ENCODE peak calls at places on chromosomes 2 and 18, in five cellular contexts. One of them, this sample, is unnamed.

GRCh38 chr2:204550738-204551137 is 5.5 kb downstream of the PARD3B start:
- DNase-seq in thoracic aorta: no peak
- DNase-seq in colonic mucosa: no peak
- DNase-seq in breast epithelium: no peak
- DNase-seq in esophagus squamous epithelium: no peak
- DNase-seq in this sample: no peak

GRCh38 chr2:160394153-160394552 is 99.5 kb downstream of the RBMS1 start:
- DNase-seq in colonic mucosa: no peak
- DNase-seq in breast epithelium: no peak
- DNase-seq in thoracic aorta: no peak
- DNase-seq in esophagus squamous epithelium: no peak
- DNase-seq in this sample: no peak

GRCh38 chr2:69089244-69089643 is 76.3 kb downstream of the ANTXR1 start:
- DNase-seq in esophagus squamous epithelium: no peak
- DNase-seq in thoracic aorta: no peak
- DNase-seq in colonic mucosa: no peak
- DNase-seq in breast epithelium: no peak
- DNase-seq in this sample: no peak

GRCh38 chr18:74082476-74083070 is 65.1 kb downstream of the FBXO15 start:
- DNase-seq in breast epithelium: no peak
- DNase-seq in colonic mucosa: peak; percentile 45
- DNase-seq in thoracic aorta: no peak
- DNase-seq in esophagus squamous epithelium: no peak
- DNase-seq in this sample: peak; percentile 50

GRCh38 chr2:158755310-158755709 is 39.8 kb upstream of the DAPL1 start:
- DNase-seq in thoracic aorta: no peak
- DNase-seq in breast epithelium: no peak
- DNase-seq in esophagus squamous epithelium: no peak
- DNase-seq in colonic mucosa: no peak
- DNase-seq in this sample: no peak

GRCh38 chr2:217691920-217692666 is 310.7 kb downstream of the TNS1 start:
- DNase-seq in thoracic aorta: peak; percentile 82
- DNase-seq in breast epithelium: peak; percentile 55
- DNase-seq in colonic mucosa: no peak
- DNase-seq in esophagus squamous epithelium: no peak
- DNase-seq in this sample: no peak

GRCh38 chr2:26860451-26860850 is 12.5 kb downstream of the DPYSL5 start:
- DNase-seq in thoracic aorta: no peak
- DNase-seq in breast epithelium: no peak
- DNase-seq in esophagus squamous epithelium: no peak
- DNase-seq in colonic mucosa: no peak
- DNase-seq in this sample: no peak

GRCh38 chr2:109695290-109695689 is 81.1 kb downstream of the SOWAHC start:
- DNase-seq in thoracic aorta: no peak
- DNase-seq in esophagus squamous epithelium: no peak
- DNase-seq in breast epithelium: no peak
- DNase-seq in colonic mucosa: no peak
- DNase-seq in this sample: no peak

GRCh38 chr2:215615829-215616226 is 180.0 kb upstream of the FN1 start:
- DNase-seq in colonic mucosa: no peak
- DNase-seq in thoracic aorta: no peak
- DNase-seq in breast epithelium: no peak
- DNase-seq in esophagus squamous epithelium: no peak
- DNase-seq in this sample: no peak

GRCh38 chr2:219525533-219526232 is 11.4 kb downstream of the ASIC4 start:
- DNase-seq in breast epithelium: no peak
- DNase-seq in thoracic aorta: no peak
- DNase-seq in colonic mucosa: no peak
- DNase-seq in esophagus squamous epithelium: no peak
- DNase-seq in this sample: no peak
- H3K27me3 ChIP-seq in breast epithelium: peaks cover 64% of the 10 kb centered on the region
- H3K27me3 ChIP-seq in thoracic aorta: no peaks in the 10 kb centered on the region
- H3K27me3 ChIP-seq in colonic mucosa: peaks cover 46% of the 10 kb centered on the region
- H3K27me3 ChIP-seq in esophagus squamous epithelium: peaks cover 7% of the 10 kb centered on the region
- H3K27me3 ChIP-seq in this sample: peaks cover 35% of the 10 kb centered on the region

GRCh38 chr2:83602753-83603152 is 856.3 kb downstream of the SUCLG1 start:
- DNase-seq in breast epithelium: no peak
- DNase-seq in thoracic aorta: no peak
- DNase-seq in esophagus squamous epithelium: no peak
- DNase-seq in colonic mucosa: no peak
- DNase-seq in this sample: no peak
- TF ChIP-seq CTCF in breast epithelium: no peak
- TF ChIP-seq CTCF in thoracic aorta: no peak
- TF ChIP-seq CTCF in esophagus squamous epithelium: no peak
- TF ChIP-seq CTCF in colonic mucosa: no peak
- TF ChIP-seq CTCF in this sample: no peak

DNA sequence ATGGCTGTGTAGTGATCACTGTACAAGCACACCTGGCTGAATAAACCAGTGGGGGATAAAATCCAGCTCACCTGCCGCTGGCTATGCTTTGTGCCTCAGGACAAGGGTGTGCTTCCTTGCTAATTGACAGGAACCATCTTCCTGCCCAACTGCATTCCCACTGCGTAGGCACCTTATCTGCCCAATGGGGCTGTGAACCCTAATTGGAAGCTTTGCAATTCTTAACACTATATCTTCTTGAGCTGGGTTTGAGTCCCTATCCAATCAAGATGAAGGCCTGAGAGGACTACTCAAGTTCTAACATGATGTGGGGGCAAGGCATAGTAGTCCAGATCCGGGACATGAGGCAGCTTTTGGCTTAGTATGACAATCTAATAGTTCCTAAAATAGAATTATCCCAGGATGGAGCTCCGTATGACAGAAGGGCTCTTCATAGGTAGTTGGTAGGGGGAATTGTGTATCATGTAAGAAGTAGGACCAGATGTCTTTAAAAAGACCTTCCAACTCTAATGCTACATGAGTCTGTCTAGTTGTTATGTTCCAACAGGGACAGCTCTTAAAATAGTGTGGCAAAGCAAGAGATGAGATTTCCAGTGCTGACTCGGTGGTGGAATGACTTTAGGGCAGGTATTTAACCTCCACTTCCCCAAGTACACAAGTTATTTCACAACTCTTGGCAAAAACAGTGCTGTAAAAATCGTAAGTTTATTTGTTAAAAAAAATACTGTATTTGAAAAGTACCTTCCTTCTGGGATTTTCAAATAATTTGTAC is 2.3 kb upstream of the TMEM150A start:
- DNase-seq in breast epithelium: no peak
- DNase-seq in colonic mucosa: no peak
- DNase-seq in thoracic aorta: no peak
- DNase-seq in esophagus squamous epithelium: no peak
- DNase-seq in this sample: no peak
- H3K4me3 ChIP-seq in breast epithelium: peak overlapping the region; percentile 86
- H3K4me3 ChIP-seq in colonic mucosa: no peak overlapping the region
- H3K4me3 ChIP-seq in thoracic aorta: peak overlapping the region; percentile 20
- H3K4me3 ChIP-seq in esophagus squamous epithelium: no peak overlapping the region
- H3K4me3 ChIP-seq in this sample: no peak overlapping the region

GRCh38 chr2:242046184-242046826 is 176.8 kb downstream of the RTP5 start:
- DNase-seq in breast epithelium: no peak
- DNase-seq in thoracic aorta: no peak
- DNase-seq in colonic mucosa: no peak
- DNase-seq in esophagus squamous epithelium: no peak
- DNase-seq in this sample: no peak
- H3K27me3 ChIP-seq in breast epithelium: peaks cover 52% of the 10 kb centered on the region
- H3K27me3 ChIP-seq in thoracic aorta: no peaks in the 10 kb centered on the region
- H3K27me3 ChIP-seq in colonic mucosa: no peaks in the 10 kb centered on the region
- H3K27me3 ChIP-seq in esophagus squamous epithelium: no peaks in the 10 kb centered on the region
- H3K27me3 ChIP-seq in this sample: no peaks in the 10 kb centered on the region

DNA sequence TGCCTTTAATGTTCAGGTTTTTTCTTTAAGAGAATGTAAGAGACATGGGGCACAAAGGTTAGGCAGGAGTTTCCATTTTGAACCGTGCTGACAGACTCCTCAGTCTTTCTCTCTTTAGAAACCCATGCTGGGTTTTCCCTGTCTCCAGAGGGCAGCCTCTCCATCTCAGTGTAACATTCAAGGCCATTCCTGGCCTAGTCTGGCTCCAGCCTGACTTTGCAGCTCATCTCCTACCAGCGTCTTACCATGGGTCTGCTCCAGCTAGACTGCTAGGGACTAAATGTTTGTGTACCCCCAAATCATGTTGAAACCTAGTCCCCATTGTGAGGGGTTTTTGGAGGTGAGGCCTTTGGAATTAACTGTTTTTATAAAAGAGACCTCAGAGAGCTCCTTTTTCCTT is 9.8 kb upstream of the CLIP4 start:
- DNase-seq in esophagus squamous epithelium: no peak
- DNase-seq in colonic mucosa: no peak
- DNase-seq in thoracic aorta: no peak
- DNase-seq in breast epithelium: no peak
- DNase-seq in this sample: no peak
- TF ChIP-seq CTCF in esophagus squamous epithelium: no peak
- TF ChIP-seq CTCF in colonic mucosa: no peak
- TF ChIP-seq CTCF in thoracic aorta: no peak
- TF ChIP-seq CTCF in breast epithelium: no peak
- TF ChIP-seq CTCF in this sample: no peak

GRCh38 chr2:210224660-210225460 is at the start of gene ACADL:
- DNase-seq in esophagus squamous epithelium: no peak
- DNase-seq in thoracic aorta: no peak
- DNase-seq in colonic mucosa: peak; percentile 60
- DNase-seq in breast epithelium: no peak
- DNase-seq in this sample: peak; percentile 81

GRCh38 chr2:210227689-210228088 is 2.4 kb upstream of the ACADL start:
- DNase-seq in colonic mucosa: no peak
- DNase-seq in thoracic aorta: no peak
- DNase-seq in esophagus squamous epithelium: no peak
- DNase-seq in breast epithelium: no peak
- DNase-seq in this sample: no peak

GRCh38 chr2:210222607-210223006 is 2.6 kb downstream of the ACADL start:
- DNase-seq in esophagus squamous epithelium: no peak
- DNase-seq in breast epithelium: no peak
- DNase-seq in colonic mucosa: no peak
- DNase-seq in thoracic aorta: no peak
- DNase-seq in this sample: no peak

GRCh38 chr2:210226186-210226585 is 939 bp upstream of the ACADL start:
- DNase-seq in colonic mucosa: no peak
- DNase-seq in esophagus squamous epithelium: no peak
- DNase-seq in thoracic aorta: no peak
- DNase-seq in breast epithelium: no peak
- DNase-seq in this sample: peak; percentile 19

DNA sequence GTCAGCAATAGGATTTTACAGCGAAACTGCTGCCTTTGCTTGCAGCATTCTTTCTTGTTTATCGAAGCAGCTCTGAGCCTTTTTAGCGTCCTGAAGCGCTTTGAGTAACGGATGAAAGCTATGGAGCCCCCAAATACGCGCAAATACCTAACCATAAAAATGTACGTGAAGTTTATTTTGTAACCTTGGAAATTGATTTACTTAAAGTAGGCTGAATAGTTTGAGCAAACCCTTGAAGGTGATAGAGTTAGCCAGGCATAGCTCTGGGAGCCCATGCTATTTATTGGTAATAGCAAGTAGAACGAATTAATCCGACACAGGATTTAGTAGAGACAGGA is 183 bp upstream of the ACADL start:
- DNase-seq in esophagus squamous epithelium: no peak
- DNase-seq in thoracic aorta: no peak
- DNase-seq in colonic mucosa: peak; percentile 18
- DNase-seq in breast epithelium: no peak
- DNase-seq in this sample: no peak
- H3K4me3 ChIP-seq in esophagus squamous epithelium: peak overlapping the region; percentile 49
- H3K4me3 ChIP-seq in thoracic aorta: peak overlapping the region; percentile 77
- H3K4me3 ChIP-seq in colonic mucosa: peak overlapping the region; percentile 48
- H3K4me3 ChIP-seq in breast epithelium: peak overlapping the region; percentile 48
- H3K4me3 ChIP-seq in this sample: peak overlapping the region; percentile 66

DNA sequence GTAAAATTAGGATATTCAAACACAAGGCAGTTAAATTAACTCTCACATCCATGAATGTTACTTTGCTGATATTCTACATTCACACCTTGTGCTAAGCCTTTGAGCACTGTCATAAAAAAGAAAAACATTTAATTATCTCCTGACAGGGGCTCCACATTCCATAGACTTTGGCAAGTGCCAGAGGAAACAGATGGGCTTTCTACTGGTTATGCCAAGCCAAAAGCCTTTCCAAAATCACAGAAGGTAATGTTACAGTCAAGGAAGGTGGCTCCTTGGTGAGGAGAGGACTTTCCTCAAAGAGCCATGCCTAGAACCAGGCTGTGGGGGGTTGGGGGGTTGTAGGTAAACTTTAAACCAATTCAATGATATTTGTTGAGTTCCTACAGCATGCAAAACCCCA is 12.4 kb downstream of the MYO5B start:
- DNase-seq in thoracic aorta: no peak
- DNase-seq in esophagus squamous epithelium: no peak
- DNase-seq in colonic mucosa: no peak
- DNase-seq in breast epithelium: no peak
- DNase-seq in this sample: no peak
- H3K27me3 ChIP-seq in thoracic aorta: no peaks in the 10 kb centered on the region
- H3K27me3 ChIP-seq in esophagus squamous epithelium: no peaks in the 10 kb centered on the region
- H3K27me3 ChIP-seq in colonic mucosa: no peaks in the 10 kb centered on the region
- H3K27me3 ChIP-seq in breast epithelium: no peaks in the 10 kb centered on the region
- H3K27me3 ChIP-seq in this sample: no peaks in the 10 kb centered on the region

GRCh38 chr2:58110765-58111164 is 64.2 kb downstream of the VRK2 start:
- DNase-seq in breast epithelium: no peak
- DNase-seq in colonic mucosa: no peak
- DNase-seq in thoracic aorta: no peak
- DNase-seq in esophagus squamous epithelium: no peak
- DNase-seq in this sample: no peak
- TF ChIP-seq CTCF in breast epithelium: no peak
- TF ChIP-seq CTCF in colonic mucosa: no peak
- TF ChIP-seq CTCF in thoracic aorta: no peak
- TF ChIP-seq CTCF in esophagus squamous epithelium: no peak
- TF ChIP-seq CTCF in this sample: no peak

GRCh38 chr2:226837334-226837733 is 1.5 kb downstream of the RHBDD1 start:
- DNase-seq in thoracic aorta: no peak
- DNase-seq in esophagus squamous epithelium: no peak
- DNase-seq in breast epithelium: no peak
- DNase-seq in colonic mucosa: no peak
- DNase-seq in this sample: no peak
- H3K4me3 ChIP-seq in thoracic aorta: no peak overlapping the region
- H3K4me3 ChIP-seq in esophagus squamous epithelium: no peak overlapping the region
- H3K4me3 ChIP-seq in breast epithelium: no peak overlapping the region
- H3K4me3 ChIP-seq in colonic mucosa: no peak overlapping the region
- H3K4me3 ChIP-seq in this sample: no peak overlapping the region